ENCODE peak calls at places on chromosome 4, in eight cellular contexts. P is fibroblast of mammary gland; L is fibroblast of lung; Z is posterior cingulate gyrus; F is stimulated activated effector memory CD8-positive, alpha-beta T cell treated with anti-CD3 and anti-CD28 coated beads, Interleukin-12 subunit alpha, Interleukin-12 subunit beta, amount 100 ng/mL, for 72 hours; N is upper lobe of right lung; A is naive B cell; H is activated CD8-positive, alpha-beta memory T cell treated with anti-CD3 and anti-CD28 coated beads, Interleukin-2, amount 50 U/mL, for 4 hours. G is an unnamed sample.

GRCh38 chr4:106369456-106370060 is 980 bp upstream of the GIMD1 start:
- DNase-seq in P (peak; percentile 88), L (peak; percentile 86), Z (no peak), F (no peak), N (no peak), A (no peak), H (no peak), G (peak; percentile 19)

GRCh38 chr4:56255820-56256219 is 131.5 kb downstream of the AASDH start:
- DNase-seq in P (peak; percentile 2), L (peak; percentile 4), Z (no peak), F (no peak), N (no peak), A (no peak), H (no peak), G (no peak)

GRCh38 chr4:149630079-149630478 is 185.6 kb downstream of the IQCM start:
- DNase-seq in P (no peak), L (no peak), Z (no peak), F (no peak), N (no peak), A (no peak), H (no peak), G (no peak)

GRCh38 chr4:32569844-32570243 is 1849.7 kb downstream of the PCDH7 start:
- DNase-seq in P (no peak), L (no peak), Z (no peak), F (no peak), N (no peak), A (peak; percentile 38), H (no peak), G (no peak)

GRCh38 chr4:115944146-115944905 is 830.9 kb upstream of the NDST4 start:
- DNase-seq in P (no peak), L (no peak), Z (no peak), F (no peak), N (no peak), A (no peak), H (no peak), G (no peak)

GRCh38 chr4:98482847-98483806 is 175.3 kb downstream of the TSPAN5 start:
- DNase-seq in P (peak; percentile 82), L (no peak), Z (no peak), F (peak; percentile 86), N (no peak), A (no peak), H (no peak), G (peak; percentile 66)

GRCh38 chr4:150784939-150785338 is 203.0 kb downstream of the MAB21L2 start:
- DNase-seq in P (no peak), L (no peak), Z (no peak), F (no peak), N (no peak), A (no peak), H (no peak), G (no peak)

GRCh38 chr4:16227462-16227868 is 1.2 kb upstream of the TAPT1 start:
- DNase-seq in P (peak; percentile 49), L (peak; percentile 45), Z (peak; percentile 13), F (no peak), N (peak; percentile 65), A (peak; percentile 33), H (no peak), G (no peak)

GRCh38 chr4:161247831-161248230 is 916.0 kb downstream of the FSTL5 start:
- DNase-seq in P (no peak), L (no peak), Z (no peak), F (no peak), N (no peak), A (no peak), H (no peak), G (no peak)

GRCh38 chr4:138992676-138993075 is 22.9 kb upstream of the NOCT start:
- DNase-seq in P (no peak), L (no peak), Z (no peak), F (no peak), N (no peak), A (peak; percentile 41), H (no peak), G (no peak)

GRCh38 chr4:99572527-99573240 is 1.9 kb upstream of the MTTP start:
- DNase-seq in P (peak; percentile 26), L (peak; percentile 67), Z (no peak), F (no peak), N (no peak), A (no peak), H (no peak), G (no peak)

GRCh38 chr4:78938474-78938867 is 767 bp downstream of the PAQR3 start:
- DNase-seq in P (no peak), L (no peak), Z (no peak), F (no peak), N (no peak), A (no peak), H (no peak), G (no peak)

GRCh38 chr4:156201050-156201449 is 247.4 kb upstream of the CTSO start:
- DNase-seq in P (no peak), L (no peak), Z (no peak), F (no peak), N (no peak), A (no peak), H (no peak), G (peak; percentile 63)

GRCh38 chr4:159899596-159899995 is 796.7 kb downstream of the RAPGEF2 start:
- DNase-seq in P (no peak), L (no peak), Z (no peak), F (no peak), N (no peak), A (no peak), H (no peak), G (no peak)